ENCODE peak calls at places on chromosomes 4 and X, in six cellular contexts. F is neuronal stem cell, K is Karpas-422, T is heart left ventricle, G is small intestine, L is GM23248. M is an unnamed sample.

GRCh38 chr4:177482367-177482766 is 40.1 kb upstream of the AGA start:
- DNase-seq in F (no peak), K (no peak), T (no peak), G (no peak), L (no peak), M (no peak)

GRCh38 chrX:41870719-41871151 is 52.6 kb downstream of the CASK start:
- DNase-seq in F (no peak), K (no peak), T (no peak), G (peak; percentile 86), L (no peak), M (no peak)

GRCh38 chrX:111168314-111168713 is 72.3 kb downstream of the PAK3 start:
- DNase-seq in F (no peak), K (peak; percentile 52), T (no peak), G (peak; percentile 35), L (peak; percentile 13), M (no peak)

GRCh38 chr4:168177546-168178149 is 85.3 kb downstream of the ANXA10 start:
- DNase-seq in F (no peak), K (no peak), T (no peak), G (peak; percentile 40), L (no peak), M (no peak)

GRCh38 chr4:138233313-138233712 is 8.8 kb downstream of the SLC7A11 start:
- DNase-seq in F (no peak), K (no peak), T (no peak), G (no peak), L (no peak), M (no peak)

GRCh38 chr4:172938870-172939269 is 229.7 kb upstream of the GALNT7 start:
- DNase-seq in F (no peak), K (no peak), T (no peak), G (no peak), L (no peak), M (no peak)

GRCh38 chrX:151633157-151633556 is 62.1 kb upstream of the PRRG3 start:
- DNase-seq in F (no peak), K (no peak), T (no peak), G (no peak), L (no peak), M (no peak)

GRCh38 chrX:111519215-111519614 is 7.8 kb downstream of the SERTM2 start:
- DNase-seq in F (peak; percentile 38), K (no peak), T (no peak), G (no peak), L (no peak), M (peak; percentile 2)

GRCh38 chr4:98642991-98643426 is 15.4 kb downstream of the TSPAN5 start:
- DNase-seq in F (no peak), K (no peak), T (no peak), G (peak; percentile 14), L (peak; percentile 62), M (peak; percentile 60)

GRCh38 chrX:10508891-10509290 is 111.5 kb downstream of the MID1 start:
- DNase-seq in F (no peak), K (no peak), T (no peak), G (no peak), L (no peak), M (no peak)

GRCh38 chr4:97548943-97549583 is 594.2 kb downstream of the STPG2 start:
- DNase-seq in F (no peak), K (no peak), T (no peak), G (no peak), L (no peak), M (no peak)

GRCh38 chrX:71990518-71990917 is 79.9 kb downstream of the NHSL2 start:
- DNase-seq in F (no peak), K (no peak), T (no peak), G (no peak), L (no peak), M (no peak)

GRCh38 chrX:2441466-2441865 is 59.3 kb downstream of the DHRSX start:
- DNase-seq in F (no peak), K (no peak), T (no peak), G (no peak), L (no peak), M (no peak)

GRCh38 chr4:147916351-147916750 is 184.5 kb downstream of the ARHGAP10 start:
- DNase-seq in F (no peak), K (no peak), T (no peak), G (no peak), L (peak; percentile 44), M (no peak)

GRCh38 chr4:36285784-36286480 is 4.5 kb downstream of the DTHD1 start:
- DNase-seq in F (no peak), K (no peak), T (no peak), G (peak; percentile 84), L (no peak), M (no peak)

GRCh38 chr4:28481565-28481964 is 1620.9 kb downstream of the STIM2 start:
- DNase-seq in F (no peak), K (no peak), T (no peak), G (no peak), L (no peak), M (no peak)

GRCh38 chrX:150763810-150764209 is 70.6 kb downstream of the MTMR1 start:
- DNase-seq in F (peak; percentile 9), K (no peak), T (no peak), G (no peak), L (no peak), M (no peak)

DNA sequence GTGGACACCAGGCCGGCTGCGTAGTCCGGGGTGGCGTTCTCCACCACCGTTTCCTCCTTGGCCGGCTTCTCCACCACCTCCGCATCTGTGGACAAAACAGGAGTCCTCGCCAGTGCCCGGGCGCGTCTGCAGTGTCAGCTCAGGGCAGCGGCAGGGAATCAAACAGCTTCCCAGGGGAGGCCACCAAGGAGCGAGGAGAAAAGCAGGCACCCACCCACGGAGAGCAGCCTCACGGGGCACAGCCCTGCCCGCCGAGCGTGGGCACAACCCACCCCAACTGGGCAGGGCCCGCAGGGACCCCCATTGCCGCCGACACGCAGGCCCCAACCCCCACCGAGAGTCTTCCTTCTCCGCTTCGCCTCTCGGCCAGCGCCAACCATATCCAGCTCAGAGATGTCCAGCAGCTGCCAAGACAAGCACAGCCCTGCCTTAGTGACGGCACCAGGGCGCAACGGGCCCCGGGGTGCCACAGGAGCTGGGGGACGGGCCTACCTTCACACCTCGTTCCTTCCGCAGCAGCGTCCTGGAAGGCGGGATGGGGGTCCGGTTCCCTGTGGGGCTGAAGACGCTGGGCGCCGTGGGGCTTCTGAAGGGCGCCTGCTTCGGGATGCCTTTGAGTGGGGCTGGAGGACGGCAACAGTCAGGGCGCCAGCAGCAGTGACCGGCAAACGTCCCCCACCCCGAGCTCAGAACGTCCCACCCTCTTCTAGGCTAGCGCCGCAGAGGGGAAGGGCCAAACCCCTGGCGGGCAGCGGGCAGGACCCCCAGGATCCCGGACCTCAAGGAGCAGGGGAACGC is 22.8 kb downstream of the NELFA start:
- DNase-seq in F (no peak), K (no peak), T (no peak), G (no peak), L (no peak), M (no peak)
- H3K36me3 ChIP-seq in F (peaks cover 56% of the 10 kb centered on the region), K (peaks cover 12% of the 10 kb centered on the region), T (peaks cover 98% of the 10 kb centered on the region), G (peaks cover 27% of the 10 kb centered on the region), L (peaks cover 25% of the 10 kb centered on the region), M (peaks cover 23% of the 10 kb centered on the region)

GRCh38 chr4:146795721-146796120 is 149.9 kb downstream of the TTC29 start:
- DNase-seq in F (no peak), K (no peak), T (no peak), G (no peak), L (no peak), M (no peak)
- H3K4me1 ChIP-seq in F (no peaks in the 10 kb centered on the region), K (no peaks in the 10 kb centered on the region), T (no peaks in the 10 kb centered on the region), G (no peaks in the 10 kb centered on the region), L (no peaks in the 10 kb centered on the region), M (no peaks in the 10 kb centered on the region)

DNA sequence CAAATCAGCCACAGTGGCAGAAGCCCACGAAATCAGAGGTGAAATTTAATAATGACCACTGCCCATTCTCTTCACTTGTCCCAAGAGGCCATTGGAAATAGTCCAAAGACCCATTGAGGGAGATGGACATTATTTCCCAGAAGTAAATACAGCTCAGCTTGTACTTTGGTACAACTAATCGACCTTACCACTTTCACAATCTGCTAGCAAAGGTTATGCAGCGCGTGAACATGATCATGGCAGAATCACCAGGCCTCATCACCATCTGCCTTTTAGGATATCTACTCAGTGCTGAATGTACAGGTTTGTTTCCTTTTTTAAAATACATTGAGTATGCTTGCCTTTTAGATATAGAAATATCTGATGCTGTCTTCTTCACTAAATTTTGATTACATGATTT is at the start of gene F9:
- DNase-seq in F (no peak), K (no peak), T (no peak), G (no peak), L (no peak), M (no peak)
- H3K27ac ChIP-seq in F (no peak within 1 kb of the TSS), K (no peak within 1 kb of the TSS), T (no peak within 1 kb of the TSS), G (no peak within 1 kb of the TSS), L (no peak within 1 kb of the TSS), M (no peak within 1 kb of the TSS)

GRCh38 chr4:3209551-3210325 is 39.2 kb upstream of the MSANTD1 start:
- DNase-seq in F (no peak), K (no peak), T (no peak), G (no peak), L (no peak), M (no peak)

GRCh38 chr4:3208826-3209225 is 40.1 kb upstream of the MSANTD1 start:
- DNase-seq in F (no peak), K (no peak), T (no peak), G (no peak), L (no peak), M (no peak)

GRCh38 chr4:3212391-3213100 is 36.4 kb upstream of the MSANTD1 start:
- DNase-seq in F (no peak), K (no peak), T (no peak), G (no peak), L (no peak), M (no peak)

GRCh38 chr4:3211866-3212265 is 37.1 kb upstream of the MSANTD1 start:
- DNase-seq in F (no peak), K (no peak), T (no peak), G (no peak), L (no peak), M (no peak)

DNA sequence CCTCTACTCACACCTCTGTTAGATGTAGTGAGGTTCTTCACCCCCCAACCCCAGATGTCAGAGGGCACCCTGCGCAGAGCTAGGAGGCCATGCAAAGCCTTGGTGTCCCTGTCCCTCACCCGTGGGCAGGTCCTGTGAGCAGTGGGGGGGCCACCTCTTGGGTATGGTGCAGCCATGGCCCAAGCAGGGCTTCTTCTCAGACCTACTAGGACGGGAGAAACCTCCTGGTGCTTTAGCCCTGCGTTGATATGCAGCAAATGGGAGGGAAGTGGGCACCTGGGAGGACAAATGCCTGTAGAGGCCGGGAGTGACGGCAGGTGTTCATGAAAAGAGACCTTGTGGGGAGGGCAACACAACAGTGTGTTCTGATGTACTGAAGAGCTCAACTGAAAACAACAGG is 38.5 kb upstream of the MSANTD1 start:
- DNase-seq in F (no peak), K (no peak), T (no peak), G (no peak), L (no peak), M (no peak)
- H3K36me3 ChIP-seq in F (peaks cover 51% of the 10 kb centered on the region), K (peaks cover 46% of the 10 kb centered on the region), T (peaks cover 93% of the 10 kb centered on the region), G (peaks cover 14% of the 10 kb centered on the region), L (peaks cover 35% of the 10 kb centered on the region), M (peaks cover 3% of the 10 kb centered on the region)

GRCh38 chrX:153592091-153592833 is 6.7 kb downstream of the CCNQ start:
- DNase-seq in F (no peak), K (no peak), T (no peak), G (no peak), L (no peak), M (no peak)
- H3K4me1 ChIP-seq in F (no peaks in the 10 kb centered on the region), K (peaks cover 14% of the 10 kb centered on the region), T (peaks cover 13% of the 10 kb centered on the region), G (no peaks in the 10 kb centered on the region), L (no peaks in the 10 kb centered on the region), M (no peaks in the 10 kb centered on the region)

GRCh38 chrX:39816871-39817731 is 280.7 kb downstream of the BCOR start:
- DNase-seq in F (no peak), K (no peak), T (no peak), G (no peak), L (peak; percentile 81), M (peak; percentile 63)
- H3K27ac ChIP-seq in F (peak overlapping the region; percentile 27), K (no peak overlapping the region), T (no peak overlapping the region), G (no peak overlapping the region), L (peak overlapping the region; percentile 77), M (peak overlapping the region; percentile 72)

GRCh38 chr4:100062921-100063320 is 112.8 kb upstream of the H2AZ1 start:
- DNase-seq in F (no peak), K (no peak), T (no peak), G (no peak), L (peak; percentile 5), M (no peak)
- H3K36me3 ChIP-seq in F (no peaks in the 10 kb centered on the region), K (no peaks in the 10 kb centered on the region), T (no peaks in the 10 kb centered on the region), G (no peaks in the 10 kb centered on the region), L (no peaks in the 10 kb centered on the region), M (no peaks in the 10 kb centered on the region)